ENCODE peak calls at places on chromosome 1, in nine cellular contexts. U, L, M, O, H, A, N, T and W are unnamed samples.

GRCh38 chr1:157368363-157368762 is 184.0 kb downstream of the FCRL5 start:
- DNase-seq in U (no peak), L (no peak), M (no peak), O (no peak), H (no peak), A (no peak), N (no peak), T (no peak), W (no peak)

GRCh38 chr1:32012709-32013385 is 821 bp upstream of the KHDRBS1 start:
- DNase-seq in U (no peak), L (no peak), M (no peak), O (no peak), H (no peak), A (no peak), N (no peak), T (no peak), W (no peak)

GRCh38 chr1:172753964-172754363 is 95.1 kb downstream of the FASLG start:
- DNase-seq in U (no peak), L (no peak), M (no peak), O (no peak), H (no peak), A (no peak), N (no peak), T (no peak), W (no peak)

GRCh38 chr1:234681990-234682389 is 72.0 kb upstream of the IRF2BP2 start:
- DNase-seq in U (no peak), L (no peak), M (no peak), O (no peak), H (no peak), A (no peak), N (no peak), T (no peak), W (no peak)

GRCh38 chr1:26703466-26703865 is 7.7 kb downstream of the ARID1A start:
- DNase-seq in U (no peak), L (no peak), M (no peak), O (no peak), H (no peak), A (no peak), N (no peak), T (no peak), W (no peak)

GRCh38 chr1:221598122-221598521 is 143.8 kb downstream of the DUSP10 start:
- DNase-seq in U (no peak), L (no peak), M (no peak), O (no peak), H (peak; percentile 14), A (no peak), N (no peak), T (no peak), W (peak; percentile 19)

GRCh38 chr1:234517087-234517802 is 38.3 kb upstream of the TARBP1 start:
- DNase-seq in U (no peak), L (no peak), M (no peak), O (no peak), H (no peak), A (no peak), N (no peak), T (no peak), W (no peak)

GRCh38 chr1:215891673-215892072 is 324.6 kb downstream of the KCTD3 start:
- DNase-seq in U (no peak), L (peak; percentile 30), M (no peak), O (no peak), H (no peak), A (no peak), N (no peak), T (no peak), W (no peak)

GRCh38 chr1:156571261-156571958 is 955 bp downstream of the IQGAP3 start:
- DNase-seq in U (no peak), L (no peak), M (no peak), O (no peak), H (no peak), A (no peak), N (no peak), T (peak; percentile 93), W (no peak)

GRCh38 chr1:49036700-49037099 is 260.0 kb upstream of the BEND5 start:
- DNase-seq in U (no peak), L (no peak), M (no peak), O (no peak), H (no peak), A (no peak), N (no peak), T (no peak), W (no peak)

GRCh38 chr1:151157067-151157531 is 650 bp downstream of the TNFAIP8L2 start:
- DNase-seq in U (no peak), L (no peak), M (no peak), O (no peak), H (no peak), A (no peak), N (peak; percentile 65), T (no peak), W (no peak)

GRCh38 chr1:17438176-17438976 is 1.1 kb downstream of the RCC2 start:
- DNase-seq in U (peak; percentile 65), L (peak; percentile 22), M (no peak), O (peak; percentile 67), H (peak; percentile 35), A (no peak), N (peak; percentile 44), T (no peak), W (peak; percentile 93)

GRCh38 chr1:220271706-220272046 is 577 bp downstream of the RAB3GAP2 start:
- DNase-seq in U (peak; percentile 49), L (no peak), M (no peak), O (peak; percentile 6), H (no peak), A (no peak), N (no peak), T (no peak), W (no peak)